ENCODE peak calls at places on chromosomes 4 and X, in four cellular contexts. T is naive thymus-derived CD4-positive, alpha-beta T cell; N is H7; R is GM06990. Q is an unnamed sample. For H3K36me3, the result is how much of the 10 kb centered on the place peaks cover.

GRCh38 chr4:26802790-26803189 is 57.9 kb upstream of the STIM2 start:
- DNase-seq in N (no peak), R (no peak), T (no peak), Q (no peak)

GRCh38 chrX:16807976-16808542 is 21.8 kb downstream of the TXLNG start:
- DNase-seq in R (no peak), T (no peak), N (peak), Q (no peak)

GRCh38 chr4:119932277-119932676 is 134.4 kb downstream of the MAD2L1 start:
- DNase-seq in T (no peak), R (no peak), N (no peak), Q (no peak)

GRCh38 chr4:150525321-150525868 is 56.6 kb upstream of the MAB21L2 start:
- DNase-seq in R (no peak), N (no peak), T (no peak), Q (no peak)

GRCh38 chr4:159013692-159014091 is 89.2 kb upstream of the RAPGEF2 start:
- DNase-seq in N (no peak), T (no peak), R (no peak), Q (no peak)

GRCh38 chr4:88527787-88528186 is 4.2 kb upstream of the PYURF start:
- DNase-seq in R (peak), T (no peak), N (no peak), Q (no peak)

GRCh38 chrX:20046864-20047263 is 56.0 kb upstream of the BCLAF3 start:
- DNase-seq in T (no peak), R (no peak), N (no peak), Q (no peak)

GRCh38 chr4:158197194-158197593 is 13.1 kb upstream of the TMEM144 start:
- DNase-seq in N (no peak), R (no peak), T (no peak), Q (no peak)

GRCh38 chr4:81165853-81166430 is 49.1 kb downstream of the PRKG2 start:
- DNase-seq in N (no peak), T (no peak), R (no peak), Q (no peak)

GRCh38 chrX:134804779-134805178 is 146.5 kb upstream of the PLAC1 start:
- DNase-seq in T (no peak), R (no peak), N (no peak), Q (no peak)

GRCh38 chr4:55069248-55069647 is 56.1 kb downstream of the KDR start:
- DNase-seq in R (no peak), T (no peak), N (no peak), Q (no peak)

GRCh38 chrX:97315939-97316338 is 432.2 kb downstream of the RPA4 start:
- DNase-seq in T (no peak), R (no peak), N (peak), Q (no peak)

GRCh38 chrX:30313322-30313721 is 4.1 kb upstream of the NR0B1 start:
- DNase-seq in R (no peak), T (no peak), N (no peak), Q (no peak)

GRCh38 chrX:128460835-128461234 is 408.6 kb upstream of the ACTRT1 start:
- DNase-seq in T (no peak), N (peak), R (no peak), Q (no peak)

DNA sequence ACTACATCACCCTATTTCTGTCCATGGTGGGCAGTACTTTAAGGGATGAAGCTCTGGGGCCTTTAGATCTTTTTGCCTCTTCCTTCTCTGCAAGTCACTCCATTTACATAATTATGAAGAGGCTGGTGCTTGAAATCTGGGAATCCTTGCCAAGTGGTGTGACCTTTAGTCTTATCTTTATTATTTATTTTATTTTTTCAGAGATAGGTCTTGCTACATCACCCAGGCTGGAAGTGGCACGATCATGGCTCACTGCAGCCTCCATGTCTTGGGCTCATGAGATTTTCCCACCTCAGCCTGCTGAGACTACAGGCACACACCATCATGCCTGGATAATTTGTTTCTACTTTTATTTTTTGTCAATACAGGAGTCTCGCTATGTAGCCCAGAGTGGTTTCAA is 34.4 kb upstream of the HAND2 start:
- DNase-seq in R (no peak), T (no peak), N (no peak), Q (no peak)
- H3K36me3 ChIP-seq in R (under half), T (under half), N (under half), Q (under half)

GRCh38 chr4:2940267-2941137 is 22.7 kb downstream of the NOP14 start:
- DNase-seq in R (no peak), N (peak), T (no peak), Q (no peak)
- H3K36me3 ChIP-seq in R (half or more), N (under half), T (under half), Q (half or more)

GRCh38 chrX:119672252-119672825 is 20.6 kb downstream of the SEPTIN6 start:
- DNase-seq in T (no peak), R (no peak), N (no peak), Q (no peak)
- H3K36me3 ChIP-seq in T (under half), R (under half), N (under half), Q (under half)

DNA sequence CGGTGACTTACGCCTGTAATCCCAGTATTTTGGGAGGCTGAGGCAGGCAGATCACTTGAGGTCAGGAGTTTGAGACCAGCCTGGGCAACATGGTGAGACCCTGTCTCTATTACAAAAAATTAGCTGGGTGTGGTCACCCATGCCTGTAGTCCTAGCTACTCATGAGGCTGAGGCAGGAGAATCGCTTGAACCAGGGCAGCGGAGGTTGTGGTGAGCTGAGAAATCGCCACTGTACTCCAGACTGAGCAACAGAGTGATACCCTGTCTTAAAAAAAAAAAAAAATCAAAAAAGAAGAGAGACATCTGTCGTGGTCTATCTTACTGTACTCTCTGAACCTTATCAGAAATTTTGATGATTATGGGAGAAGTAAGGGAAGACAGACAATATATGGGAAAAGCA is 144.3 kb downstream of the CAMK2D start:
- DNase-seq in T (no peak), R (no peak), N (no peak), Q (no peak)
- H3K36me3 ChIP-seq in T (under half), R (under half), N (under half), Q (under half)

DNA sequence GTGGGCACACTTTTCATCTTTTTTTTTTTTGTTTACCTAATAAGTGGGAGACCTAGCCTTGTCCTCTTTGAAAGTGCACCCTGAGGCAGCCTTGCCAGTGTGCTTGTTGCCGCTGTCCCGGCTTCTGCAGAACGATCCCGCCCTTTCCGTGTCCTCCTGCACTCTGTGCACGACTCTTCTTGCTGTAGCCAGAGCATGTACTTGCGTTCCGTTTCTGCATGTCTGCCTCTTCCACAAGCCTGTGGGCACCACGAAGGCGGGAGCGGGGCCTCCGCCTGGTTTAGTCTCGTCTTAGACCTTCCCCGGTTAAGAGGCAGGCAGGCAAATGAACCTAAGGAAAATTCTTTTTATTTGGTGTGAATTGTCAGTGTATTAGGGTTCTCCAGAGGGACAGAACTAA is 32.6 kb upstream of the TBC1D14 start:
- DNase-seq in N (no peak), T (no peak), R (no peak), Q (no peak)
- H3K36me3 ChIP-seq in N (under half), T (under half), R (under half), Q (under half)

GRCh38 chr4:38050560-38051350 is 90.6 kb downstream of the PTTG2 start:
- DNase-seq in N (no peak), R (no peak), T (no peak), Q (no peak)
- H3K36me3 ChIP-seq in N (under half), R (under half), T (under half), Q (under half)

GRCh38 chr4:169089004-169089403 is 78.9 kb upstream of the CBR4 start:
- DNase-seq in R (no peak), T (no peak), N (no peak), Q (no peak)
- H3K36me3 ChIP-seq in R (under half), T (under half), N (under half), Q (under half)

Q was measured in CD8-positive, alpha-beta T cell.